ENCODE peak calls at places on chromosomes 5 and 9, in seven cellular contexts. D is CD8-positive, alpha-beta T cell; H is GM23338; F is GM12865; M is AG10803; E is cardiac muscle cell; L is K562. B is an unnamed sample.
A peak's percentile ranks its signal among the peaks of the same experiment; 100 is the strongest.

GRCh38 chr5:14186132-14186830 is 43.1 kb downstream of the TRIO start:
- DNase-seq in F (no peak), D (no peak), L (no peak), M (peak; percentile 45), H (no peak), E (peak; percentile 65), B (no peak)

GRCh38 chr5:142316051-142316450 is 8.8 kb downstream of the SPRY4 start:
- DNase-seq in H (no peak), D (no peak), E (peak; percentile 63), M (peak; percentile 69), L (no peak), F (peak; percentile 50), B (no peak)

GRCh38 chr9:27503623-27504022 is 20.5 kb upstream of the IFNK start:
- DNase-seq in M (no peak), E (no peak), F (no peak), L (no peak), D (no peak), H (no peak), B (no peak)

GRCh38 chr9:137318976-137319375 is 16.9 kb upstream of the NRARP start:
- DNase-seq in E (no peak), D (no peak), H (peak; percentile 62), L (peak; percentile 63), F (no peak), M (no peak), B (no peak)

GRCh38 chr5:171908638-171909037 is 97.8 kb downstream of the FBXW11 start:
- DNase-seq in L (no peak), E (no peak), H (no peak), M (no peak), F (no peak), D (no peak), B (no peak)

GRCh38 chr5:73201547-73202513 is 28.8 kb downstream of the TMEM174 start:
- DNase-seq in F (peak; percentile 59), D (peak; percentile 58), E (peak; percentile 80), H (peak; percentile 94), L (peak; percentile 79), M (peak; percentile 59), B (no peak)

GRCh38 chr5:19208397-19208796 is 779.6 kb downstream of the CDH18 start:
- DNase-seq in F (no peak), L (no peak), E (no peak), D (no peak), H (no peak), M (no peak), B (no peak)

GRCh38 chr5:145587308-145588071 is 247.7 kb downstream of the PRELID2 start:
- DNase-seq in L (no peak), H (no peak), E (peak; percentile 82), F (no peak), M (peak; percentile 84), D (no peak), B (no peak)

GRCh38 chr5:173925449-173926071 is 37.4 kb downstream of the CPEB4 start:
- DNase-seq in F (peak; percentile 72), L (peak; percentile 43), E (peak; percentile 68), M (peak; percentile 23), H (peak; percentile 64), D (peak; percentile 18), B (peak; percentile 25)

GRCh38 chr9:100492952-100493351 is 20.0 kb downstream of the TMEFF1 start:
- DNase-seq in H (no peak), E (peak; percentile 63), D (no peak), L (no peak), F (peak; percentile 8), M (peak; percentile 84), B (no peak)

GRCh38 chr5:83096660-83097334 is 19.4 kb downstream of the XRCC4 start:
- DNase-seq in L (no peak), M (peak; percentile 44), H (no peak), E (peak; percentile 32), F (no peak), D (no peak), B (no peak)

GRCh38 chr9:7316967-7317366 is 482.6 kb downstream of the DMAC1 start:
- DNase-seq in D (no peak), L (no peak), M (no peak), F (no peak), H (peak; percentile 25), E (no peak), B (no peak)

GRCh38 chr5:68543212-68543611 is 327.7 kb downstream of the PIK3R1 start:
- DNase-seq in M (no peak), H (no peak), E (peak; percentile 29), D (no peak), L (no peak), F (no peak), B (no peak)

GRCh38 chr5:92380069-92380770 is 997.1 kb upstream of the ARRDC3 start:
- DNase-seq in L (no peak), D (no peak), M (peak; percentile 5), H (no peak), F (no peak), E (peak; percentile 1), B (no peak)

GRCh38 chr9:84793251-84793650 is 123.7 kb downstream of the NTRK2 start:
- DNase-seq in H (no peak), F (no peak), D (no peak), E (no peak), M (no peak), L (no peak), B (no peak)

GRCh38 chr5:171600736-171601265 is 181.4 kb downstream of the FGF18 start:
- DNase-seq in M (no peak), H (no peak), E (peak; percentile 51), D (no peak), L (no peak), F (no peak), B (no peak)

GRCh38 chr9:69785757-69786156 is 25.9 kb upstream of the PTAR1 start:
- DNase-seq in M (peak; percentile 33), E (peak; percentile 62), D (no peak), H (peak; percentile 67), F (no peak), L (no peak), B (no peak)

GRCh38 chr9:131480258-131480657 is 22.5 kb upstream of the POMT1 start:
- DNase-seq in M (no peak), F (no peak), L (no peak), D (no peak), H (no peak), E (no peak), B (no peak)

GRCh38 chr5:88536146-88536545 is 267.5 kb upstream of the TMEM161B start:
- DNase-seq in H (no peak), F (no peak), D (no peak), E (no peak), M (no peak), L (no peak), B (no peak)

GRCh38 chr5:93053825-93054224 is 527.2 kb downstream of the NR2F1-AS1 start:
- DNase-seq in F (no peak), E (peak; percentile 57), L (no peak), H (no peak), M (no peak), D (no peak), B (no peak)

GRCh38 chr9:3179716-3180115 is 335.8 kb upstream of the PUM3 start:
- DNase-seq in D (no peak), H (no peak), L (no peak), M (peak; percentile 52), E (peak; percentile 6), F (no peak), B (no peak)

GRCh38 chr9:3177921-3178320 is 334.0 kb upstream of the PUM3 start:
- DNase-seq in D (no peak), E (no peak), L (no peak), M (peak; percentile 70), H (no peak), F (no peak), B (no peak)

GRCh38 chr9:3180696-3181048 is 336.8 kb upstream of the PUM3 start:
- DNase-seq in E (no peak), H (peak; percentile 39), L (no peak), D (no peak), F (no peak), M (no peak), B (no peak)

GRCh38 chr9:3177362-3177761 is 333.5 kb upstream of the PUM3 start:
- DNase-seq in L (no peak), M (peak; percentile 20), E (no peak), H (no peak), F (no peak), D (no peak), B (no peak)

GRCh38 chr9:3181049-3181953 is 337.4 kb upstream of the PUM3 start:
- DNase-seq in D (no peak), M (no peak), F (peak; percentile 67), L (peak; percentile 7), E (peak; percentile 13), H (peak; percentile 91), B (peak; percentile 5)
- TF ChIP-seq CTCF in D (no peak), M (no peak), F (peak; percentile 49), L (peak; percentile 31), E (peak; percentile 15), H (peak; percentile 87), B (peak; percentile 54)

GRCh38 chr9:124217839-124218437 is 39.8 kb upstream of the NEK6 start:
- DNase-seq in L (no peak), E (no peak), D (no peak), H (no peak), M (no peak), F (peak; percentile 83), B (no peak)

GRCh38 chr9:124215551-124215910 is 42.2 kb upstream of the NEK6 start:
- DNase-seq in D (no peak), L (no peak), E (no peak), F (no peak), H (no peak), M (no peak), B (no peak)

GRCh38 chr9:124215956-124216355 is 41.8 kb upstream of the NEK6 start:
- DNase-seq in M (no peak), H (no peak), E (no peak), D (no peak), F (no peak), L (no peak), B (no peak)

GRCh38 chr9:124214596-124215550 is 42.9 kb upstream of the NEK6 start:
- DNase-seq in E (no peak), D (no peak), M (no peak), F (no peak), H (no peak), L (no peak), B (no peak)

GRCh38 chr9:124216474-124217176 is 41.1 kb upstream of the NEK6 start:
- DNase-seq in M (no peak), H (no peak), D (peak; percentile 33), E (no peak), F (peak; percentile 88), L (no peak), B (peak; percentile 80)
- H3K4me3 ChIP-seq in M (no peak overlapping the region), H (no peak overlapping the region), D (peak overlapping the region; percentile 27), E (no peak overlapping the region), F (peak overlapping the region; percentile 28), L (no peak overlapping the region), B (peak overlapping the region; percentile 13)

DNA sequence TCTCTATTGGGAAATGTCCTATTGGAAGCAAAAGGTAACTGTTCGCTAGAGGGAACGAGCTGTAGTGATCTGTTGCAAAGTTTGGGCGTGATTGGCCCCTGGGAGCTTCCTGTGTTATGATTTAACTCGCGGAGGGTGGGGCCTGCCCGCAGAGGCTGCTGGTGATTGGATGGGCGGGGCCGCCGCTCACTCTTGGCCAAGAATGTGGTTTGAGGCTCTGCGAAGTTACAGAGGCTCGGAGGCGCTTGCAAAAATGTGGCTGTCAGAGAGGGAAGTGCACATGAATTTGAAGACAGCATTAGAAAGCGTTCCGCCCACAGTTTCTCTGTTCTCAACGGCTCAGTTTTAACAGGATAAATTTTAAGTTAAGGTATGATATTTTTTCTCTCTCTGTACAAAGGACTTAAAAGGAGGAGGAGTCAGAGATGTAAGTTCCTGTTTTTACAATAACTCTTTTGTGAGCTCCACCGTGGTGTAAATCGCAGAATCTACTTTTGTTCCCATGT is 46.9 kb downstream of the CNTRL start:
- DNase-seq in H (peak; percentile 98), F (peak; percentile 96), D (peak; percentile 94), E (peak; percentile 98), M (peak; percentile 95), L (peak; percentile 91), B (peak; percentile 91)
- TF ChIP-seq CTCF in H (no peak), F (no peak), D (peak; percentile 30), E (peak; percentile 30), M (peak; percentile 32), L (peak; percentile 33), B (no peak)

GRCh38 chr9:110579763-110580255 is 268 bp upstream of the SVEP1 start:
- DNase-seq in L (no peak), E (peak; percentile 73), H (peak; percentile 60), M (peak; percentile 96), F (no peak), D (no peak), B (no peak)
- H3K4me3 ChIP-seq in L (no peak overlapping the region), E (peak overlapping the region; percentile 69), H (peak overlapping the region; percentile 70), M (peak overlapping the region; percentile 82), F (no peak overlapping the region), D (no peak overlapping the region), B (no peak overlapping the region)